ENCODE peak calls at places on chromosomes 6 and 20, in five cellular contexts. M is pancreas, Z is thoracic aorta, I is GM23248, Q is adrenal gland. X is an unnamed sample. For H3K36me3, the result is how much of the 10 kb centered on the place peaks cover.

GRCh38 chr6:125748534-125749111 is 809 bp upstream of the HEY2 start:
- DNase-seq in M (no peak), I (peak), Q (no peak), Z (no peak), X (peak)

GRCh38 chr20:16111853-16112412 is 461.3 kb downstream of the KIF16B start:
- DNase-seq in M (no peak), Z (no peak), Q (no peak), I (no peak), X (no peak)

GRCh38 chr6:33694401-33694931 is 17.0 kb downstream of the UQCC2 start:
- DNase-seq in M (no peak), I (peak), Z (no peak), Q (no peak), X (no peak)

GRCh38 chr20:19886666-19887288 is 128.7 kb downstream of the RIN2 start:
- DNase-seq in Q (no peak), I (no peak), Z (no peak), M (no peak), X (no peak)

GRCh38 chr6:157184202-157185015 is 138.9 kb downstream of the TMEM242 start:
- DNase-seq in M (peak), Z (no peak), Q (peak), I (peak), X (peak)

GRCh38 chr6:36631326-36632046 is 37.3 kb downstream of the SRSF3 start:
- DNase-seq in I (no peak), Q (no peak), M (no peak), Z (no peak), X (no peak)

GRCh38 chr6:41025966-41026365 is 13.1 kb downstream of the UNC5CL start:
- DNase-seq in I (no peak), Z (no peak), Q (no peak), M (no peak), X (no peak)

GRCh38 chr20:13775867-13776266 is 8.9 kb downstream of the ESF1 start:
- DNase-seq in M (no peak), I (no peak), Z (no peak), Q (no peak), X (no peak)

GRCh38 chr6:157669747-157670216 is 153.3 kb upstream of the SNX9 start:
- DNase-seq in M (no peak), Q (peak), Z (peak), I (peak), X (peak)

GRCh38 chr20:2172305-2173175 is 70.9 kb downstream of the STK35 start:
- DNase-seq in Q (peak), M (peak), Z (peak), I (peak), X (peak)

GRCh38 chr6:142819603-142820335 is 125.2 kb downstream of the HIVEP2 start:
- DNase-seq in M (no peak), Z (no peak), Q (no peak), I (peak), X (no peak)

GRCh38 chr20:50259705-50260479 is 69.3 kb downstream of the CEBPB start:
- DNase-seq in Z (no peak), Q (peak), M (no peak), I (peak), X (no peak)

GRCh38 chr20:62642666-62643520 is 590 bp downstream of the SLCO4A1 start:
- DNase-seq in Z (no peak), I (peak), Q (no peak), M (peak), X (no peak)

GRCh38 chr20:44701116-44701865 is 13.9 kb upstream of the CCN5 start:
- DNase-seq in M (no peak), Q (peak), Z (no peak), I (no peak), X (no peak)

GRCh38 chr6:159493888-159494632 is 199.0 kb downstream of the SOD2 start:
- DNase-seq in Q (no peak), Z (no peak), I (peak), M (no peak), X (no peak)
- H3K4me3 ChIP-seq in Q (no peak), Z (no peak), I (no peak), M (no peak), X (no peak)

GRCh38 chr20:56400001-56400640 is 7.7 kb downstream of the CSTF1 start:
- DNase-seq in Z (peak), I (peak), M (peak), Q (no peak), X (peak)
- H3K36me3 ChIP-seq in Z (half or more), I (half or more), M (half or more), Q (half or more), X (under half)

GRCh38 chr6:148447521-148448230 is 105.0 kb downstream of the SASH1 start:
- DNase-seq in M (no peak), I (no peak), Z (no peak), Q (no peak), X (no peak)

GRCh38 chr6:148445620-148446019 is 103.0 kb downstream of the SASH1 start:
- DNase-seq in Q (no peak), I (peak), Z (no peak), M (no peak), X (no peak)

GRCh38 chr6:148450866-148451265 is 108.2 kb downstream of the SASH1 start:
- DNase-seq in M (no peak), Z (no peak), Q (no peak), I (no peak), X (no peak)

GRCh38 chr6:148446681-148447080 is 104.0 kb downstream of the SASH1 start:
- DNase-seq in Q (no peak), Z (no peak), I (no peak), M (no peak), X (no peak)

GRCh38 chr6:148448371-148449010 is 105.9 kb downstream of the SASH1 start:
- DNase-seq in I (no peak), Z (no peak), M (no peak), Q (no peak), X (no peak)
- H3K4me3 ChIP-seq in I (no peak), Z (no peak), M (no peak), Q (no peak), X (no peak)

DNA sequence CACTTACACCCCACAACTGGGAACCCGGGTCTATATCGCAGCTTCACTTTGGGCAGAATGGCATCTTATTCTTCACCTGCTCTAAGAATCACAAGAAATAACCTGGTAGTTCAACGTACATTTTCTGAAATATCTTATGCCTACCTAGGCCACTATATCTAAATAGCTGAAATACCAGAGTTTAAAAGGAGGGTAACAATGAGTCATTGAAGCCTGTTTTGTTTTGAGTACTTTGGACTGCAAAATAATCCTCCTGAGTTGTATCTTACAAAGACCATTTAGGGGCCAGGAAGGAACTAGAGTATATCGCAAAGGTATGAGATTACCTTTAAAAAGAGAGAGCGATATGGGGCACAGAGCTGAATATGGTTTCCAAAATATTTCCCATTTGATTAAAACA is 96.7 kb upstream of the NUP153 start:
- DNase-seq in I (no peak), Q (no peak), M (no peak), Z (no peak), X (no peak)
- H3K36me3 ChIP-seq in I (under half), Q (under half), M (under half), Z (under half), X (under half)

X was measured in prostate gland.